ENCODE peak calls at places on chromosome 15, in seven cellular contexts. Q, S, Z, D, U, G and Y are unnamed samples.

GRCh38 chr15:77632760-77633133 is at the start of gene LINGO1:
- DNase-seq in G (no peak), S (no peak), Q (no peak), U (no peak), D (no peak), Z (no peak), Y (peak; percentile 46)

GRCh38 chr15:77066961-77067690 is 3.8 kb downstream of the TSPAN3 start:
- DNase-seq in G (no peak), U (no peak), Z (no peak), D (no peak), S (no peak), Q (no peak), Y (peak; percentile 37)

GRCh38 chr15:37143351-37143750 is 43.0 kb upstream of the MEIS2 start:
- DNase-seq in G (no peak), Z (no peak), S (no peak), U (no peak), Q (no peak), D (no peak), Y (no peak)

GRCh38 chr15:99564221-99565030 is 1.4 kb upstream of the MEF2A start:
- DNase-seq in D (no peak), S (no peak), Q (peak; percentile 75), Z (no peak), U (no peak), G (peak; percentile 64), Y (peak; percentile 30)

GRCh38 chr15:39851505-39852082 is 68.5 kb downstream of the GPR176 start:
- DNase-seq in D (no peak), S (no peak), Z (no peak), Q (no peak), U (no peak), G (no peak), Y (no peak)

GRCh38 chr15:33125883-33126535 is 68.5 kb downstream of the FMN1 start:
- DNase-seq in Q (no peak), S (no peak), G (no peak), U (no peak), D (no peak), Z (no peak), Y (no peak)

GRCh38 chr15:52657338-52657737 is 21.9 kb downstream of the ATOSA start:
- DNase-seq in Q (no peak), U (no peak), G (no peak), S (no peak), Z (no peak), D (no peak), Y (no peak)

GRCh38 chr15:58393196-58393790 is 38.5 kb upstream of the LIPC start:
- DNase-seq in Z (no peak), U (no peak), Q (no peak), S (no peak), G (no peak), D (no peak), Y (no peak)

GRCh38 chr15:84863480-84864428 is 20.7 kb upstream of the SLC28A1 start:
- DNase-seq in D (no peak), Z (no peak), S (no peak), G (no peak), Q (no peak), U (no peak), Y (no peak)

GRCh38 chr15:89768071-89768500 is 8.0 kb upstream of the MESP2 start:
- DNase-seq in S (no peak), D (peak; percentile 76), Q (peak; percentile 30), Z (no peak), G (peak; percentile 69), U (no peak), Y (peak; percentile 93)

GRCh38 chr15:76309561-76310330 is 1.5 kb downstream of the ETFA start:
- DNase-seq in D (no peak), Q (no peak), S (no peak), G (no peak), Z (no peak), U (no peak), Y (no peak)

GRCh38 chr15:90234519-90234988 is 545 bp downstream of the GDPGP1 start:
- DNase-seq in Q (peak; percentile 49), S (no peak), D (no peak), U (no peak), G (no peak), Z (no peak), Y (peak; percentile 30)

GRCh38 chr15:52076889-52077781 is 35.4 kb downstream of the BCL2L10 start:
- DNase-seq in Z (no peak), Q (peak; percentile 41), U (no peak), S (no peak), G (no peak), D (no peak), Y (no peak)

GRCh38 chr15:95884276-95884675 is 446.2 kb upstream of the NR2F2 start:
- DNase-seq in Q (no peak), D (no peak), U (no peak), S (no peak), G (no peak), Z (no peak), Y (no peak)

GRCh38 chr15:76336254-76337046 is at the start of gene ISL2:
- DNase-seq in G (no peak), Z (peak; percentile 23), S (no peak), Q (no peak), D (peak; percentile 83), U (no peak), Y (peak; percentile 27)

GRCh38 chr15:59367022-59367451 is 5.6 kb downstream of the MYO1E start:
- DNase-seq in D (no peak), U (no peak), G (peak; percentile 44), Q (peak; percentile 6), S (no peak), Z (no peak), Y (peak; percentile 6)

GRCh38 chr15:52180851-52181450 is 10.2 kb downstream of the GNB5 start:
- DNase-seq in Q (no peak), S (no peak), D (no peak), G (no peak), U (no peak), Z (no peak), Y (no peak)

GRCh38 chr15:71304681-71305080 is 189.4 kb downstream of the THSD4 start:
- DNase-seq in D (no peak), S (no peak), G (no peak), Q (no peak), Z (no peak), U (no peak), Y (no peak)

GRCh38 chr15:91224750-91225380 is 124.8 kb downstream of the SV2B start:
- DNase-seq in U (no peak), D (no peak), Q (peak; percentile 36), G (no peak), S (no peak), Z (no peak), Y (no peak)

GRCh38 chr15:28098766-28099554 is at the start of gene OCA2:
- DNase-seq in D (peak; percentile 89), Z (no peak), Q (peak; percentile 30), U (no peak), S (peak; percentile 53), G (no peak), Y (peak; percentile 64)

GRCh38 chr15:53530762-53531161 is 228.7 kb downstream of the WDR72 start:
- DNase-seq in D (no peak), G (no peak), Z (no peak), S (no peak), U (no peak), Q (no peak), Y (no peak)

GRCh38 chr15:28098360-28098765 is 752 bp downstream of the OCA2 start:
- DNase-seq in Q (no peak), G (peak; percentile 55), U (no peak), S (no peak), Z (no peak), D (peak; percentile 60), Y (no peak)

GRCh38 chr15:62110000-62110851 is 43.4 kb downstream of the C2CD4A start:
- DNase-seq in U (no peak), Q (peak; percentile 53), S (no peak), Z (no peak), D (no peak), G (no peak), Y (peak; percentile 48)

GRCh38 chr15:40190591-40190990 is 29.7 kb downstream of the BUB1B start:
- DNase-seq in Z (no peak), G (no peak), S (no peak), D (no peak), U (no peak), Q (no peak), Y (no peak)

GRCh38 chr15:25708391-25708790 is 154.7 kb downstream of the ATP10A start:
- DNase-seq in Z (no peak), D (no peak), S (no peak), G (no peak), U (no peak), Q (no peak), Y (no peak)

GRCh38 chr15:39034816-39035215 is 470.2 kb upstream of the RASGRP1 start:
- DNase-seq in D (no peak), Q (no peak), U (no peak), G (no peak), Z (no peak), S (no peak), Y (no peak)

GRCh38 chr15:33201376-33202189 is 7.1 kb upstream of the FMN1 start:
- DNase-seq in U (no peak), D (peak; percentile 72), Z (no peak), Q (peak; percentile 80), G (peak; percentile 64), S (no peak), Y (peak; percentile 75)

GRCh38 chr15:48149858-48150257 is 28.2 kb downstream of the MYEF2 start:
- DNase-seq in S (no peak), G (no peak), U (no peak), D (no peak), Z (no peak), Q (no peak), Y (no peak)

GRCh38 chr15:31345606-31346366 is 19.2 kb downstream of the KLF13 start:
- DNase-seq in Z (no peak), S (peak; percentile 14), Q (no peak), U (no peak), D (peak; percentile 72), G (no peak), Y (peak; percentile 12)
- H3K4me1 ChIP-seq in Z (peaks cover 32% of the 10 kb centered on the region), S (peaks cover 100% of the 10 kb centered on the region), Q (peaks cover 61% of the 10 kb centered on the region), U (peaks cover 57% of the 10 kb centered on the region), D (peaks cover 75% of the 10 kb centered on the region), G (peaks cover 100% of the 10 kb centered on the region), Y (peaks cover 91% of the 10 kb centered on the region)

GRCh38 chr15:80787238-80787805 is 8.2 kb downstream of the CEMIP start:
- DNase-seq in Q (no peak), Z (no peak), D (no peak), U (no peak), S (no peak), G (no peak), Y (no peak)
- TF ChIP-seq CTCF in Q (no peak), Z (no peak), D (no peak), U (no peak), S (no peak), G (no peak), Y (no peak)

GRCh38 chr15:45333550-45333949 is 44.8 kb downstream of the GATM start:
- DNase-seq in S (peak; percentile 76), U (no peak), G (no peak), Q (peak; percentile 17), D (peak; percentile 77), Z (no peak), Y (no peak)
- H3K4me1 ChIP-seq in S (peaks cover 23% of the 10 kb centered on the region), U (no peaks in the 10 kb centered on the region), G (peaks cover 13% of the 10 kb centered on the region), Q (no peaks in the 10 kb centered on the region), D (no peaks in the 10 kb centered on the region), Z (no peaks in the 10 kb centered on the region), Y (peaks cover 73% of the 10 kb centered on the region)

DNA sequence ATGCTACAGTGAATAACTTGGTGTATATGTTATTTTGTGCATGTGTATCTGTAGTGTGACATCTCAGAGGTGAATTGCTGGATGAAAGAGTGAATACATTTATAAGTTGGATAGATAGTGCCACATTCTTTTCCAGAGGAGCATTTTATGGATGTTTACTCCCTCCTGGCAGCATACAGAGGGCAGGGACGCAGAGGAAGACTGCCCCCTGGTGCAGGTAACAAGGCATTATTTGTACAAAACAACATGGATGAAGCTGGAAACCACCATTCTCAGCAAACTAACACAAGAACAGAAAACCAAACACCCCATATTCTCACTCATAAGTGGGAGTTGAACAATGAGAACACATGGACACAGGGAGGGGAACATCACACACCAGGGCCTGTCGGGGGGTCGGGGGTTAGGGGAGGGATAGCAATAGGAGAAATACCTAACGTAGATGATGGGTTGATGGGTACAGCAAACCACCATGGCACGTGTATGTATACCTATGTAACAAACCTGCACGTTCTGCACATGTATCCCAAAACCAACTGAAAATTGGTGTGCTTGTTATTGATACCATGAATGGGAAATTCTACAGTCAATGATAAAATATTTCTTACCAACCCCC is 57.9 kb upstream of the CTXND1 start:
- DNase-seq in Q (peak; percentile 54), G (no peak), U (no peak), Z (no peak), D (no peak), S (no peak), Y (no peak)
- TF ChIP-seq CTCF in Q (peak; percentile 53), G (peak; percentile 65), U (peak; percentile 17), Z (peak; percentile 32), D (peak; percentile 62), S (peak; percentile 62), Y (peak; percentile 31)